ENCODE peak calls at places on chromosome 16, in nine cellular contexts. One of them, this sample, is unnamed.

GRCh38 chr16:86515780-86516617 is 5.7 kb downstream of the FOXF1 start:
- DNase-seq in A549: no peak
- DNase-seq in uterus: no peak
- DNase-seq in esophagus squamous epithelium: no peak
- DNase-seq in GM12891: no peak
- DNase-seq in body of pancreas: no peak
- DNase-seq in Peyer's patch: peak
- DNase-seq in lower leg skin: no peak
- DNase-seq in transverse colon: no peak
- DNase-seq in this sample: no peak

GRCh38 chr16:15667091-15667742 is 17.2 kb downstream of the NDE1 start:
- DNase-seq in A549: no peak
- DNase-seq in uterus: no peak
- DNase-seq in body of pancreas: no peak
- DNase-seq in Peyer's patch: no peak
- DNase-seq in GM12891: no peak
- DNase-seq in lower leg skin: no peak
- DNase-seq in esophagus squamous epithelium: no peak
- DNase-seq in transverse colon: no peak
- DNase-seq in this sample: no peak

GRCh38 chr16:28172331-28172730 is 39.4 kb downstream of the XPO6 start:
- DNase-seq in uterus: no peak
- DNase-seq in lower leg skin: no peak
- DNase-seq in body of pancreas: no peak
- DNase-seq in Peyer's patch: no peak
- DNase-seq in A549: no peak
- DNase-seq in esophagus squamous epithelium: no peak
- DNase-seq in GM12891: no peak
- DNase-seq in transverse colon: no peak
- DNase-seq in this sample: no peak

GRCh38 chr16:87107221-87107620 is 210.0 kb downstream of the C16orf95 start:
- DNase-seq in Peyer's patch: no peak
- DNase-seq in transverse colon: no peak
- DNase-seq in esophagus squamous epithelium: no peak
- DNase-seq in body of pancreas: no peak
- DNase-seq in A549: no peak
- DNase-seq in uterus: no peak
- DNase-seq in lower leg skin: no peak
- DNase-seq in GM12891: no peak
- DNase-seq in this sample: no peak

GRCh38 chr16:25922438-25922837 is 230.7 kb downstream of the HS3ST4 start:
- DNase-seq in Peyer's patch: no peak
- DNase-seq in uterus: no peak
- DNase-seq in body of pancreas: no peak
- DNase-seq in lower leg skin: no peak
- DNase-seq in GM12891: no peak
- DNase-seq in esophagus squamous epithelium: no peak
- DNase-seq in transverse colon: no peak
- DNase-seq in A549: no peak
- DNase-seq in this sample: no peak

GRCh38 chr16:24358117-24358516 is 102.0 kb downstream of the CACNG3 start:
- DNase-seq in esophagus squamous epithelium: no peak
- DNase-seq in Peyer's patch: no peak
- DNase-seq in GM12891: no peak
- DNase-seq in lower leg skin: no peak
- DNase-seq in body of pancreas: no peak
- DNase-seq in transverse colon: no peak
- DNase-seq in uterus: no peak
- DNase-seq in A549: no peak
- DNase-seq in this sample: no peak

GRCh38 chr16:80804451-80805383 is at the start of gene CDYL2:
- DNase-seq in Peyer's patch: peak
- DNase-seq in A549: peak
- DNase-seq in esophagus squamous epithelium: no peak
- DNase-seq in GM12891: peak
- DNase-seq in lower leg skin: no peak
- DNase-seq in transverse colon: peak
- DNase-seq in uterus: no peak
- DNase-seq in body of pancreas: peak
- DNase-seq in this sample: peak

GRCh38 chr16:75402174-75402820 is 31.0 kb downstream of the CFDP1 start:
- DNase-seq in lower leg skin: no peak
- DNase-seq in esophagus squamous epithelium: no peak
- DNase-seq in uterus: no peak
- DNase-seq in transverse colon: no peak
- DNase-seq in GM12891: no peak
- DNase-seq in A549: no peak
- DNase-seq in Peyer's patch: no peak
- DNase-seq in body of pancreas: no peak
- DNase-seq in this sample: no peak

GRCh38 chr16:8931864-8932263 is 31.8 kb downstream of the USP7 start:
- DNase-seq in esophagus squamous epithelium: no peak
- DNase-seq in lower leg skin: no peak
- DNase-seq in uterus: peak
- DNase-seq in Peyer's patch: no peak
- DNase-seq in GM12891: no peak
- DNase-seq in transverse colon: peak
- DNase-seq in A549: no peak
- DNase-seq in body of pancreas: peak
- DNase-seq in this sample: peak

GRCh38 chr16:51960931-51961330 is 586.0 kb downstream of the TOX3 start:
- DNase-seq in body of pancreas: no peak
- DNase-seq in Peyer's patch: no peak
- DNase-seq in uterus: no peak
- DNase-seq in GM12891: no peak
- DNase-seq in esophagus squamous epithelium: no peak
- DNase-seq in A549: no peak
- DNase-seq in transverse colon: no peak
- DNase-seq in lower leg skin: no peak
- DNase-seq in this sample: no peak

GRCh38 chr16:55031481-55031880 is 100.8 kb downstream of the IRX5 start:
- DNase-seq in GM12891: no peak
- DNase-seq in body of pancreas: no peak
- DNase-seq in Peyer's patch: no peak
- DNase-seq in lower leg skin: no peak
- DNase-seq in transverse colon: no peak
- DNase-seq in esophagus squamous epithelium: no peak
- DNase-seq in uterus: no peak
- DNase-seq in A549: no peak
- DNase-seq in this sample: no peak

GRCh38 chr16:88533945-88534641 is 36.1 kb upstream of the ZC3H18 start:
- DNase-seq in lower leg skin: no peak
- DNase-seq in transverse colon: peak
- DNase-seq in Peyer's patch: peak
- DNase-seq in A549: peak
- DNase-seq in GM12891: peak
- DNase-seq in body of pancreas: no peak
- DNase-seq in esophagus squamous epithelium: no peak
- DNase-seq in uterus: peak
- DNase-seq in this sample: peak
- TF ChIP-seq POLR2A in lower leg skin: no peak
- TF ChIP-seq POLR2A in transverse colon: peak
- TF ChIP-seq POLR2A in Peyer's patch: peak
- TF ChIP-seq POLR2A in A549: peak
- TF ChIP-seq POLR2A in GM12891: no peak
- TF ChIP-seq POLR2A in body of pancreas: peak
- TF ChIP-seq POLR2A in esophagus squamous epithelium: no peak
- TF ChIP-seq POLR2A in uterus: no peak
- TF ChIP-seq POLR2A in this sample: no peak

GRCh38 chr16:57628008-57628781 is at the start of gene ADGRG1:
- DNase-seq in GM12891: peak
- DNase-seq in body of pancreas: peak
- DNase-seq in lower leg skin: peak
- DNase-seq in Peyer's patch: peak
- DNase-seq in A549: peak
- DNase-seq in transverse colon: no peak
- DNase-seq in uterus: peak
- DNase-seq in esophagus squamous epithelium: peak
- DNase-seq in this sample: peak
- TF ChIP-seq POLR2A in GM12891: no peak
- TF ChIP-seq POLR2A in body of pancreas: peak
- TF ChIP-seq POLR2A in lower leg skin: no peak
- TF ChIP-seq POLR2A in Peyer's patch: no peak
- TF ChIP-seq POLR2A in A549: peak
- TF ChIP-seq POLR2A in transverse colon: no peak
- TF ChIP-seq POLR2A in uterus: peak
- TF ChIP-seq POLR2A in esophagus squamous epithelium: no peak
- TF ChIP-seq POLR2A in this sample: peak

GRCh38 chr16:3158498-3159314 is 23.9 kb downstream of the ZNF213 start:
- DNase-seq in Peyer's patch: peak
- DNase-seq in GM12891: peak
- DNase-seq in uterus: peak
- DNase-seq in lower leg skin: peak
- DNase-seq in transverse colon: peak
- DNase-seq in esophagus squamous epithelium: no peak
- DNase-seq in A549: peak
- DNase-seq in body of pancreas: peak
- DNase-seq in this sample: peak
- TF ChIP-seq POLR2A in Peyer's patch: peak
- TF ChIP-seq POLR2A in GM12891: no peak
- TF ChIP-seq POLR2A in uterus: peak
- TF ChIP-seq POLR2A in lower leg skin: no peak
- TF ChIP-seq POLR2A in transverse colon: peak
- TF ChIP-seq POLR2A in esophagus squamous epithelium: no peak
- TF ChIP-seq POLR2A in A549: peak
- TF ChIP-seq POLR2A in body of pancreas: peak
- TF ChIP-seq POLR2A in this sample: peak

GRCh38 chr16:79009911-79010310 is 590.6 kb downstream of the MAF start:
- DNase-seq in body of pancreas: no peak
- DNase-seq in uterus: no peak
- DNase-seq in GM12891: no peak
- DNase-seq in lower leg skin: no peak
- DNase-seq in esophagus squamous epithelium: no peak
- DNase-seq in Peyer's patch: no peak
- DNase-seq in transverse colon: no peak
- DNase-seq in A549: no peak
- DNase-seq in this sample: no peak
- TF ChIP-seq POLR2A in body of pancreas: no peak
- TF ChIP-seq POLR2A in uterus: no peak
- TF ChIP-seq POLR2A in GM12891: no peak
- TF ChIP-seq POLR2A in lower leg skin: no peak
- TF ChIP-seq POLR2A in esophagus squamous epithelium: no peak
- TF ChIP-seq POLR2A in Peyer's patch: no peak
- TF ChIP-seq POLR2A in transverse colon: no peak
- TF ChIP-seq POLR2A in A549: no peak
- TF ChIP-seq POLR2A in this sample: no peak

GRCh38 chr16:4425378-4426020 is at the start of gene DNAJA3:
- DNase-seq in A549: peak
- DNase-seq in Peyer's patch: peak
- DNase-seq in GM12891: peak
- DNase-seq in body of pancreas: peak
- DNase-seq in lower leg skin: peak
- DNase-seq in esophagus squamous epithelium: peak
- DNase-seq in transverse colon: peak
- DNase-seq in uterus: peak
- DNase-seq in this sample: peak
- TF ChIP-seq POLR2A in A549: peak
- TF ChIP-seq POLR2A in Peyer's patch: peak
- TF ChIP-seq POLR2A in GM12891: peak
- TF ChIP-seq POLR2A in body of pancreas: peak
- TF ChIP-seq POLR2A in lower leg skin: peak
- TF ChIP-seq POLR2A in esophagus squamous epithelium: peak
- TF ChIP-seq POLR2A in transverse colon: peak
- TF ChIP-seq POLR2A in uterus: peak
- TF ChIP-seq POLR2A in this sample: peak

This sample was measured in erythroblast.